ENCODE peak calls at places on chromosomes 1 and 21, in seven cellular contexts. One of them, this sample, is unnamed.

GRCh38 chr1:157004771-157005170 is 40.8 kb downstream of the ARHGEF11 start:
- DNase-seq in mesenchymal stem cell: peak; percentile 43
- DNase-seq in IMR-90: no peak
- DNase-seq in H1: peak; percentile 39
- DNase-seq in mesendoderm: peak; percentile 44
- DNase-seq in H9: no peak
- DNase-seq in trophoblast cell: no peak
- DNase-seq in this sample: no peak

GRCh38 chr1:109120356-109120755 is 6.4 kb downstream of the ELAPOR1 start:
- DNase-seq in mesenchymal stem cell: no peak
- DNase-seq in IMR-90: no peak
- DNase-seq in H1: no peak
- DNase-seq in mesendoderm: no peak
- DNase-seq in H9: no peak
- DNase-seq in trophoblast cell: no peak
- DNase-seq in this sample: no peak

GRCh38 chr1:167202049-167202448 is 18.6 kb upstream of the POU2F1 start:
- DNase-seq in mesenchymal stem cell: no peak
- DNase-seq in IMR-90: no peak
- DNase-seq in H1: no peak
- DNase-seq in mesendoderm: no peak
- DNase-seq in H9: no peak
- DNase-seq in trophoblast cell: no peak
- DNase-seq in this sample: no peak

GRCh38 chr1:172394167-172394751 is 26.2 kb upstream of the C1orf105 start:
- DNase-seq in mesenchymal stem cell: peak; percentile 58
- DNase-seq in IMR-90: peak; percentile 22
- DNase-seq in H1: no peak
- DNase-seq in mesendoderm: no peak
- DNase-seq in H9: no peak
- DNase-seq in trophoblast cell: no peak
- DNase-seq in this sample: no peak

GRCh38 chr1:219210067-219210466 is 36.4 kb downstream of the LYPLAL1 start:
- DNase-seq in mesenchymal stem cell: no peak
- DNase-seq in IMR-90: peak; percentile 49
- DNase-seq in H1: no peak
- DNase-seq in mesendoderm: no peak
- DNase-seq in H9: no peak
- DNase-seq in trophoblast cell: no peak
- DNase-seq in this sample: no peak

GRCh38 chr21:46227811-46228344 is 696 bp downstream of the LSS start:
- DNase-seq in mesenchymal stem cell: peak; percentile 15
- DNase-seq in IMR-90: no peak
- DNase-seq in H1: no peak
- DNase-seq in mesendoderm: peak; percentile 18
- DNase-seq in H9: no peak
- DNase-seq in trophoblast cell: no peak
- DNase-seq in this sample: no peak

GRCh38 chr1:210373878-210374599 is 45.3 kb downstream of the HHAT start:
- DNase-seq in mesenchymal stem cell: peak; percentile 99
- DNase-seq in IMR-90: peak; percentile 97
- DNase-seq in H1: peak; percentile 90
- DNase-seq in mesendoderm: peak; percentile 100
- DNase-seq in H9: peak; percentile 91
- DNase-seq in trophoblast cell: peak; percentile 97
- DNase-seq in this sample: peak; percentile 79

GRCh38 chr1:76901158-76901767 is 34.0 kb downstream of the ST6GALNAC5 start:
- DNase-seq in mesenchymal stem cell: peak; percentile 54
- DNase-seq in IMR-90: peak; percentile 58
- DNase-seq in H1: peak; percentile 54
- DNase-seq in mesendoderm: peak; percentile 87
- DNase-seq in H9: peak; percentile 62
- DNase-seq in trophoblast cell: peak; percentile 77
- DNase-seq in this sample: peak; percentile 14

GRCh38 chr1:47508900-47509488 is 71.2 kb downstream of the FOXD2 start:
- DNase-seq in mesenchymal stem cell: no peak
- DNase-seq in IMR-90: no peak
- DNase-seq in H1: no peak
- DNase-seq in mesendoderm: peak; percentile 31
- DNase-seq in H9: no peak
- DNase-seq in trophoblast cell: no peak
- DNase-seq in this sample: no peak

GRCh38 chr1:157431751-157432150 is 120.6 kb downstream of the FCRL5 start:
- DNase-seq in mesenchymal stem cell: no peak
- DNase-seq in IMR-90: peak; percentile 5
- DNase-seq in H1: no peak
- DNase-seq in mesendoderm: no peak
- DNase-seq in H9: no peak
- DNase-seq in trophoblast cell: peak; percentile 25
- DNase-seq in this sample: no peak

GRCh38 chr1:44941424-44942324 is 44.7 kb downstream of the EIF2B3 start:
- DNase-seq in mesenchymal stem cell: no peak
- DNase-seq in IMR-90: no peak
- DNase-seq in H1: no peak
- DNase-seq in mesendoderm: no peak
- DNase-seq in H9: no peak
- DNase-seq in trophoblast cell: no peak
- DNase-seq in this sample: no peak

GRCh38 chr1:11893907-11894251 is 32.3 kb downstream of the KIAA2013 start:
- DNase-seq in mesenchymal stem cell: peak; percentile 34
- DNase-seq in IMR-90: peak; percentile 15
- DNase-seq in H1: peak; percentile 93
- DNase-seq in mesendoderm: peak; percentile 71
- DNase-seq in H9: peak; percentile 83
- DNase-seq in trophoblast cell: peak; percentile 76
- DNase-seq in this sample: peak; percentile 41

GRCh38 chr1:108961752-108962486 is 1.4 kb downstream of the CLCC1 start:
- DNase-seq in mesenchymal stem cell: no peak
- DNase-seq in IMR-90: no peak
- DNase-seq in H1: no peak
- DNase-seq in mesendoderm: no peak
- DNase-seq in H9: no peak
- DNase-seq in trophoblast cell: no peak
- DNase-seq in this sample: no peak

GRCh38 chr1:226646026-226646869 is 92.8 kb downstream of the ITPKB start:
- DNase-seq in mesenchymal stem cell: no peak
- DNase-seq in IMR-90: no peak
- DNase-seq in H1: no peak
- DNase-seq in mesendoderm: no peak
- DNase-seq in H9: no peak
- DNase-seq in trophoblast cell: peak; percentile 79
- DNase-seq in this sample: no peak

GRCh38 chr1:72724951-72725863 is 442.9 kb upstream of the NEGR1 start:
- DNase-seq in mesenchymal stem cell: no peak
- DNase-seq in IMR-90: no peak
- DNase-seq in H1: peak; percentile 68
- DNase-seq in mesendoderm: peak; percentile 80
- DNase-seq in H9: peak; percentile 83
- DNase-seq in trophoblast cell: no peak
- DNase-seq in this sample: peak; percentile 26

GRCh38 chr1:234969630-234970370 is 158.8 kb downstream of the TOMM20 start:
- DNase-seq in mesenchymal stem cell: peak; percentile 94
- DNase-seq in IMR-90: peak; percentile 92
- DNase-seq in H1: peak; percentile 82
- DNase-seq in mesendoderm: peak; percentile 68
- DNase-seq in H9: peak; percentile 80
- DNase-seq in trophoblast cell: peak; percentile 73
- DNase-seq in this sample: no peak

GRCh38 chr21:42665484-42665883 is 12.1 kb downstream of the PDE9A start:
- DNase-seq in mesenchymal stem cell: no peak
- DNase-seq in IMR-90: no peak
- DNase-seq in H1: no peak
- DNase-seq in mesendoderm: no peak
- DNase-seq in H9: no peak
- DNase-seq in trophoblast cell: no peak
- DNase-seq in this sample: no peak

GRCh38 chr1:109383850-109384249 is 13.9 kb downstream of the SORT1 start:
- DNase-seq in mesenchymal stem cell: no peak
- DNase-seq in IMR-90: no peak
- DNase-seq in H1: no peak
- DNase-seq in mesendoderm: no peak
- DNase-seq in H9: no peak
- DNase-seq in trophoblast cell: no peak
- DNase-seq in this sample: no peak

GRCh38 chr1:247330548-247331171 is 1.0 kb downstream of the ZNF496 start:
- DNase-seq in mesenchymal stem cell: peak; percentile 22
- DNase-seq in IMR-90: no peak
- DNase-seq in H1: no peak
- DNase-seq in mesendoderm: peak; percentile 27
- DNase-seq in H9: no peak
- DNase-seq in trophoblast cell: no peak
- DNase-seq in this sample: no peak

GRCh38 chr1:118984990-118985608 is 3.0 kb downstream of the TBX15 start:
- DNase-seq in mesenchymal stem cell: no peak
- DNase-seq in IMR-90: no peak
- DNase-seq in H1: no peak
- DNase-seq in mesendoderm: peak; percentile 29
- DNase-seq in H9: peak; percentile 33
- DNase-seq in trophoblast cell: no peak
- DNase-seq in this sample: no peak
- H3K27me3 ChIP-seq in mesenchymal stem cell: no peaks in the 10 kb centered on the region
- H3K27me3 ChIP-seq in IMR-90: peaks cover 97% of the 10 kb centered on the region
- H3K27me3 ChIP-seq in H1: peaks cover 83% of the 10 kb centered on the region
- H3K27me3 ChIP-seq in mesendoderm: peaks cover 79% of the 10 kb centered on the region
- H3K27me3 ChIP-seq in H9: peaks cover 89% of the 10 kb centered on the region
- H3K27me3 ChIP-seq in trophoblast cell: peaks cover 75% of the 10 kb centered on the region
- H3K27me3 ChIP-seq in this sample: peaks cover 59% of the 10 kb centered on the region

GRCh38 chr1:69403911-69404310 is 163.8 kb upstream of the LRRC7 start:
- DNase-seq in mesenchymal stem cell: no peak
- DNase-seq in IMR-90: no peak
- DNase-seq in H1: no peak
- DNase-seq in mesendoderm: no peak
- DNase-seq in H9: no peak
- DNase-seq in trophoblast cell: peak; percentile 6
- DNase-seq in this sample: no peak

GRCh38 chr1:69401894-69402293 is 165.8 kb upstream of the LRRC7 start:
- DNase-seq in mesenchymal stem cell: no peak
- DNase-seq in IMR-90: no peak
- DNase-seq in H1: no peak
- DNase-seq in mesendoderm: no peak
- DNase-seq in H9: no peak
- DNase-seq in trophoblast cell: peak; percentile 81
- DNase-seq in this sample: no peak

GRCh38 chr1:69400128-69400527 is 167.6 kb upstream of the LRRC7 start:
- DNase-seq in mesenchymal stem cell: no peak
- DNase-seq in IMR-90: no peak
- DNase-seq in H1: no peak
- DNase-seq in mesendoderm: no peak
- DNase-seq in H9: no peak
- DNase-seq in trophoblast cell: no peak
- DNase-seq in this sample: no peak

GRCh38 chr1:69406244-69406643 is 161.5 kb upstream of the LRRC7 start:
- DNase-seq in mesenchymal stem cell: no peak
- DNase-seq in IMR-90: no peak
- DNase-seq in H1: no peak
- DNase-seq in mesendoderm: no peak
- DNase-seq in H9: no peak
- DNase-seq in trophoblast cell: no peak
- DNase-seq in this sample: no peak

DNA sequence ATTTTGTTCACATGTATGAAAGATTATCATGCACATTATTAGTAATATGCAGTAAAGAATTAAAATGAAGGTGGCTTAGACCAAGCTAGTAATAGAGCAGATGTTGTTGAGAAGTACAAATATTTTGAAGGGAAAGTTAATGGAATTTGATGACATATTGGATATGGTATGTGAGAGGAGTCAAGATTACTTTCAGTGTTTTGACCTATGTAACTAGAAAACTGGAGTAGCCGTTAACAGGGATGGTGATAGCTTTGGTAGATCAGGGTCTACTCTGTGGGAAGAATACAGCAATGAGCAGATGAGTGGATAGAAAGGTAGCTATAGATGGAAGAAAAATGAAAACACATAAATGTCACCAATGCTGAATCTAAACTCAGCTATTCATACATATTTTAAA is 163.2 kb upstream of the LRRC7 start:
- DNase-seq in mesenchymal stem cell: no peak
- DNase-seq in IMR-90: no peak
- DNase-seq in H1: no peak
- DNase-seq in mesendoderm: peak; percentile 16
- DNase-seq in H9: no peak
- DNase-seq in trophoblast cell: peak; percentile 79
- DNase-seq in this sample: no peak
- H2AK5ac ChIP-seq in mesenchymal stem cell: no peak overlapping the region
- H2AK5ac ChIP-seq in IMR-90: no peak overlapping the region
- H2AK5ac ChIP-seq in H1: no peak overlapping the region
- H2AK5ac ChIP-seq in mesendoderm: no peak overlapping the region
- H2AK5ac ChIP-seq in H9: no peak overlapping the region
- H2AK5ac ChIP-seq in trophoblast cell: no peak overlapping the region
- H2AK5ac ChIP-seq in this sample: no peak overlapping the region

DNA sequence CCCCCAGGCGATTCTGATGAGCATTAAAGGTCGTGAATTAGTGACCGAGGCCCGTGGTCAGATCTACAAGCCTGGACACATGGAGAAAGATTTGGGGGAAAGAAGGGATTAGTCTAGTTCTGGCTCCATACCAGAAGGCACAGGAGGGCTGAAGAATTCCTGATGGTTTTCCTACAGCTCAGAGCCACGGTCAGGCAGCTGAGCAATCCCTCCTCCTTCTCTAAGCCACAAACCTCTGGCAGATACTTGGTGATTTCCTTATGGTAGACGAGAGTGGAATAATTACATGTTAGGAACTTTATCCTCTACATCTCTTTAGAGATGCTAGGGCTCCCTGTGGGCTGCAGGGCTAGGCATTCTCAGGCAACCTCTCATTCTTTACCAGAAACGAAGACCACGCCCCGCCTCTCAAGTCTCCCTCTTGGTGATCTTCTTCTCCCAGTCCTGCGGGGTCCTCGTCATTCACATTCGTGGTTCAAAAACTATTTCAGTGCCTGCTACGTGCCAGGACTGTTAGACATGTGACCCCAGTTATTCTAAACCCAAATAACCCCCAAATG is 20.5 kb upstream of the ZBTB18 start:
- DNase-seq in mesenchymal stem cell: no peak
- DNase-seq in IMR-90: no peak
- DNase-seq in H1: no peak
- DNase-seq in mesendoderm: no peak
- DNase-seq in H9: no peak
- DNase-seq in trophoblast cell: peak; percentile 64
- DNase-seq in this sample: no peak
- H3K27me3 ChIP-seq in mesenchymal stem cell: peaks cover 24% of the 10 kb centered on the region
- H3K27me3 ChIP-seq in IMR-90: peaks cover 11% of the 10 kb centered on the region
- H3K27me3 ChIP-seq in H1: no peaks in the 10 kb centered on the region
- H3K27me3 ChIP-seq in mesendoderm: no peaks in the 10 kb centered on the region
- H3K27me3 ChIP-seq in H9: no peaks in the 10 kb centered on the region
- H3K27me3 ChIP-seq in trophoblast cell: no peaks in the 10 kb centered on the region
- H3K27me3 ChIP-seq in this sample: no peaks in the 10 kb centered on the region

DNA sequence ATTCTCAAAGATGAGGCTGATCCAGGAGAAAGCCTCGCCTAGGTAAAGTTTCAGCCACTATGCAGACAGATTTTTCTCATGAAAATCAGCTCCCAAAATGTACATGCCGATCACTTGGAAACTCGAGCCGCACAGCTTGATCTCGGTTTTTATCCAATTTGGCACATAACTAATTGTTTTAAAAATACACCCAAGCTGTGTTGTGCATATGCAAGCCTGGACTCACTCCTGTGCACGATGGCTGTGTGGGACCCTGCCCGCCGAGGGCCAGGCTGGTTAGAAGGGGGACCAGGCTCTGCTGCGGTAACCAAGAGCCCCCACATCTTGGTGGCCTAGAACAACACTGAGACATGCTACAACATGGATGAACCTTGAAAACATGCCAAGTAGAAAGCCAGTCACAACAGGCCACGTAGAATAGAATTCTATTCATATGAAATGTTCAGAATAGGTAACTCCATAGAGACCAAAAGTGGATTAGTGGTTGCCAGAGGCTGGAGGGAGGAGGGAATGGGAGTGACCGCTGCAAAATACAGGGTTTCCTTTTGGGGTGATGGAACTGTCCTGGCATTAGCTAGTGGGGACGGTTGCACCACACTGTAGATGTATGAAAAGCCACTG is 16.1 kb upstream of the LDLRAP1 start:
- DNase-seq in mesenchymal stem cell: no peak
- DNase-seq in IMR-90: no peak
- DNase-seq in H1: no peak
- DNase-seq in mesendoderm: no peak
- DNase-seq in H9: no peak
- DNase-seq in trophoblast cell: no peak
- DNase-seq in this sample: no peak
- H2AK5ac ChIP-seq in mesenchymal stem cell: no peak overlapping the region
- H2AK5ac ChIP-seq in IMR-90: no peak overlapping the region
- H2AK5ac ChIP-seq in H1: no peak overlapping the region
- H2AK5ac ChIP-seq in mesendoderm: no peak overlapping the region
- H2AK5ac ChIP-seq in H9: no peak overlapping the region
- H2AK5ac ChIP-seq in trophoblast cell: no peak overlapping the region
- H2AK5ac ChIP-seq in this sample: no peak overlapping the region